ENCODE peak calls at places on chromosomes 4 and X, in five cellular contexts. W is mesenchymal stem cell, Y is mesendoderm, A is IMR-90, G is H9. F is an unnamed sample.

GRCh38 chr4:188012546-188012945 is 17.0 kb downstream of the ZFP42 start:
- DNase-seq in W (no peak), Y (peak; percentile 37), A (no peak), G (no peak), F (no peak)

GRCh38 chrX:72115380-72115779 is 16.3 kb downstream of the RTL5 start:
- DNase-seq in W (no peak), Y (peak; percentile 83), A (no peak), G (no peak), F (no peak)

GRCh38 chrX:143429021-143429570 is 88.2 kb downstream of the SPANXN3 start:
- DNase-seq in W (peak; percentile 0), Y (no peak), A (no peak), G (no peak), F (no peak)

GRCh38 chr4:52868138-52868537 is 6.0 kb downstream of the RASL11B start:
- DNase-seq in W (no peak), Y (peak; percentile 85), A (no peak), G (peak; percentile 76), F (no peak)

GRCh38 chrX:140071037-140071436 is 105.7 kb upstream of the CXorf66 start:
- DNase-seq in W (no peak), Y (no peak), A (no peak), G (no peak), F (no peak)

GRCh38 chr4:156607198-156607498 is 364.5 kb downstream of the PDGFC start:
- DNase-seq in W (no peak), Y (no peak), A (no peak), G (no peak), F (no peak)

GRCh38 chr4:101972791-101973190 is 182.3 kb downstream of the BANK1 start:
- DNase-seq in W (no peak), Y (no peak), A (no peak), G (no peak), F (no peak)

GRCh38 chr4:13640149-13640671 is 12.7 kb upstream of the BOD1L1 start:
- DNase-seq in W (peak; percentile 94), Y (peak; percentile 90), A (peak; percentile 88), G (peak; percentile 71), F (no peak)

GRCh38 chr4:138205531-138206233 is 36.5 kb downstream of the SLC7A11 start:
- DNase-seq in W (no peak), Y (no peak), A (no peak), G (no peak), F (no peak)

GRCh38 chrX:34563061-34563460 is 94.0 kb downstream of the TMEM47 start:
- DNase-seq in W (no peak), Y (peak; percentile 73), A (no peak), G (no peak), F (no peak)

GRCh38 chr4:8727131-8727530 is 134.6 kb downstream of the CPZ start:
- DNase-seq in W (no peak), Y (no peak), A (no peak), G (peak; percentile 13), F (no peak)

GRCh38 chr4:137934921-137935320 is 307.2 kb downstream of the SLC7A11 start:
- DNase-seq in W (no peak), Y (no peak), A (no peak), G (no peak), F (no peak)

GRCh38 chr4:188603646-188604045 is 464.4 kb downstream of the TRIML1 start:
- DNase-seq in W (no peak), Y (no peak), A (peak; percentile 12), G (no peak), F (no peak)

GRCh38 chr4:183987529-183987946 is 82.4 kb downstream of the STOX2 start:
- DNase-seq in W (peak; percentile 97), Y (peak; percentile 86), A (peak; percentile 91), G (peak; percentile 65), F (peak; percentile 60)

GRCh38 chrX:67543818-67544217 is at the start of gene AR:
- DNase-seq in W (peak; percentile 79), Y (peak; percentile 84), A (peak; percentile 28), G (peak; percentile 85), F (peak; percentile 62)

GRCh38 chr4:42350611-42351182 is 46.6 kb upstream of the SHISA3 start:
- DNase-seq in W (no peak), Y (no peak), A (no peak), G (no peak), F (no peak)

GRCh38 chrX:68647156-68647957 is at the start of gene STARD8:
- DNase-seq in W (peak; percentile 46), Y (peak; percentile 78), A (peak; percentile 45), G (peak; percentile 60), F (peak; percentile 9)

GRCh38 chr4:8112672-8113071 is 45.9 kb downstream of the ABLIM2 start:
- DNase-seq in W (no peak), Y (no peak), A (no peak), G (no peak), F (no peak)

GRCh38 chr4:149964001-149964400 is 114.2 kb upstream of the DCLK2 start:
- DNase-seq in W (no peak), Y (no peak), A (no peak), G (no peak), F (no peak)

GRCh38 chr4:76277667-76278066 is 26.1 kb downstream of the FAM47E start:
- DNase-seq in W (no peak), Y (no peak), A (no peak), G (no peak), F (no peak)

GRCh38 chrX:43882294-43882681 is at the start of gene MAOB:
- DNase-seq in W (no peak), Y (peak; percentile 38), A (no peak), G (peak; percentile 45), F (peak; percentile 20)

GRCh38 chrX:54482839-54483593 is 13.0 kb downstream of the FGD1 start:
- DNase-seq in W (no peak), Y (peak; percentile 62), A (no peak), G (peak; percentile 54), F (no peak)
- H2BK5ac ChIP-seq in W (no peak overlapping the region), Y (no peak overlapping the region), A (peak overlapping the region; percentile 76), G (no peak overlapping the region), F (no peak overlapping the region)

GRCh38 chr4:26081795-26082498 is 167.9 kb downstream of the SMIM20 start:
- DNase-seq in W (peak; percentile 61), Y (peak; percentile 79), A (peak; percentile 52), G (no peak), F (peak; percentile 43)
- H3K4me1 ChIP-seq in W (peaks cover 9% of the 10 kb centered on the region), Y (no peaks in the 10 kb centered on the region), A (peaks cover 15% of the 10 kb centered on the region), G (peaks cover 4% of the 10 kb centered on the region), F (no peaks in the 10 kb centered on the region)

GRCh38 chr4:27807207-27807606 is 946.6 kb downstream of the STIM2 start:
- DNase-seq in W (peak; percentile 22), Y (no peak), A (peak; percentile 28), G (no peak), F (no peak)
- H3K27ac ChIP-seq in W (no peak overlapping the region), Y (no peak overlapping the region), A (no peak overlapping the region), G (no peak overlapping the region), F (no peak overlapping the region)

DNA sequence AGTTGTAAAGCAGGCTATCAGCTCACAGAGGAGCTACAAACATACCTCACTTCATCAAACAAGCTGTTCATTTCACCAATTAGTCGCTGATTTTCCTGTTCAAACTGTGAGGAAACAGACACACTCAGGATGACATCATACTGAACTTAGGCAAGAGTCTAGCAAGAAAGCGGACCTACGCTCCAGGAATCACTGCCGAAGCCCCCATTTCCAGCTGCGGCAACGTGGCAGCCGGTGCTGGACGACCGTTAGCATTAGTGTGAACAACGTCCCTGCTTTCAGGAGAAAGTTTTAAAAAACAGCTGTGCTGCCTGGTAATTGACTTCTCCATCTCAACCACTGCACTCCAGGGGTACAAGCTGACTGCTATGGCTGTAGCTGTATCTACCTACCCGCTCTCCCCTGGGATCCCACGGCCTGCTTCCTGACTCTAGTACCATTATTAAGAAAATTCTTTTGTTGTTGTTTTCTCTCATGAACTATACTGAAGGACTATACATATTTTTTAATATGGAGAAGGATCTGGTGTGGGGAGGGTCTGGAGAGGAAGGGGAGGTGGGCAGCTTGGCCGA is 38.3 kb downstream of the NSG1 start:
- DNase-seq in W (no peak), Y (no peak), A (peak; percentile 11), G (no peak), F (no peak)
- H2BK5ac ChIP-seq in W (no peak overlapping the region), Y (no peak overlapping the region), A (no peak overlapping the region), G (no peak overlapping the region), F (no peak overlapping the region)

GRCh38 chr4:82733636-82734035 is 65.0 kb downstream of the SCD5 start:
- DNase-seq in W (peak; percentile 79), Y (no peak), A (peak; percentile 93), G (no peak), F (no peak)
- H3K4me1 ChIP-seq in W (peaks cover 8% of the 10 kb centered on the region), Y (no peaks in the 10 kb centered on the region), A (peaks cover 8% of the 10 kb centered on the region), G (no peaks in the 10 kb centered on the region), F (no peaks in the 10 kb centered on the region)

F was measured in neuronal stem cell.